ENCODE peak calls at places on chromosomes 6 and 20, in ten cellular contexts. N is neural progenitor cell, E is RWPE2, D is Peyer's patch, G is ovary, T is A549, Q is endothelial cell of umbilical vein, X is left ventricle myocardium inferior, B is body of pancreas, Z is psoas muscle. W is an unnamed sample.

GRCh38 chr20:41027366-41027765 is 1.3 kb upstream of the TOP1 start:
- DNase-seq in N (no peak), E (no peak), D (no peak), G (peak), T (no peak), Q (no peak), X (no peak), B (no peak), Z (no peak), W (no peak)

GRCh38 chr20:19833395-19833794 is 75.3 kb downstream of the RIN2 start:
- DNase-seq in N (no peak), E (no peak), D (no peak), G (no peak), T (no peak), Q (no peak), X (no peak), B (no peak), Z (no peak), W (no peak)

GRCh38 chr6:128963561-128963960 is 80.6 kb downstream of the LAMA2 start:
- DNase-seq in N (no peak), E (no peak), D (no peak), G (no peak), T (no peak), Q (no peak), X (no peak), B (no peak), Z (no peak), W (no peak)

GRCh38 chr20:45970646-45971424 is 1.2 kb downstream of the ZNF335 start:
- DNase-seq in N (peak), E (peak), D (peak), G (peak), T (no peak), Q (peak), X (no peak), B (peak), Z (peak), W (no peak)

GRCh38 chr6:22392711-22393110 is 95.9 kb upstream of the PRL start:
- DNase-seq in N (no peak), E (no peak), D (no peak), G (no peak), T (no peak), Q (no peak), X (no peak), B (no peak), Z (no peak), W (no peak)

GRCh38 chr20:21433329-21433890 is 36.1 kb upstream of the NKX2-4 start:
- DNase-seq in N (no peak), E (no peak), D (no peak), G (no peak), T (peak), Q (peak), X (no peak), B (no peak), Z (no peak), W (no peak)

GRCh38 chr6:105596284-105596755 is 193.4 kb upstream of the PREP start:
- DNase-seq in N (no peak), E (no peak), D (no peak), G (no peak), T (peak), Q (no peak), X (no peak), B (peak), Z (no peak), W (peak)

GRCh38 chr6:127481628-127482027 is 22.4 kb upstream of the KIAA0408 start:
- DNase-seq in N (no peak), E (no peak), D (no peak), G (no peak), T (peak), Q (peak), X (no peak), B (no peak), Z (no peak), W (no peak)

GRCh38 chr20:43916875-43917371 is 2.3 kb downstream of the TOX2 start:
- DNase-seq in N (no peak), E (peak), D (no peak), G (no peak), T (no peak), Q (no peak), X (no peak), B (no peak), Z (no peak), W (no peak)

GRCh38 chr6:44035621-44036020 is 91.6 kb downstream of the MRPL14 start:
- DNase-seq in N (no peak), E (no peak), D (no peak), G (no peak), T (no peak), Q (no peak), X (no peak), B (no peak), Z (no peak), W (no peak)

GRCh38 chr20:62500237-62500864 is 24.6 kb upstream of the GATA5 start:
- DNase-seq in N (peak), E (no peak), D (peak), G (peak), T (peak), Q (peak), X (peak), B (peak), Z (peak), W (no peak)

GRCh38 chr6:92341224-92341623 is 1078.1 kb downstream of the EPHA7 start:
- DNase-seq in N (no peak), E (no peak), D (no peak), G (no peak), T (no peak), Q (no peak), X (no peak), B (no peak), Z (no peak), W (no peak)

GRCh38 chr20:19875746-19876145 is 117.7 kb downstream of the RIN2 start:
- DNase-seq in N (peak), E (no peak), D (no peak), G (no peak), T (no peak), Q (no peak), X (peak), B (no peak), Z (no peak), W (no peak)

GRCh38 chr6:155201461-155202226 is 62.2 kb upstream of the CLDN20 start:
- DNase-seq in N (no peak), E (no peak), D (no peak), G (no peak), T (peak), Q (peak), X (no peak), B (no peak), Z (no peak), W (no peak)

GRCh38 chr6:16803294-16804006 is 42.2 kb upstream of the ATXN1 start:
- DNase-seq in N (peak), E (no peak), D (peak), G (peak), T (no peak), Q (peak), X (peak), B (peak), Z (peak), W (no peak)

GRCh38 chr20:31722388-31723281 is at the start of gene BCL2L1:
- DNase-seq in N (peak), E (peak), D (peak), G (peak), T (peak), Q (peak), X (peak), B (peak), Z (peak), W (no peak)

GRCh38 chr6:46684771-46685170 is 2.9 kb upstream of the TDRD6 start:
- DNase-seq in N (no peak), E (no peak), D (no peak), G (no peak), T (no peak), Q (no peak), X (no peak), B (no peak), Z (no peak), W (no peak)

GRCh38 chr6:100657678-100658330 is 193.1 kb upstream of the SIM1 start:
- DNase-seq in N (no peak), E (no peak), D (no peak), G (no peak), T (peak), Q (peak), X (no peak), B (no peak), Z (no peak), W (no peak)

GRCh38 chr6:167817016-167817415 is 9.7 kb upstream of the AFDN start:
- DNase-seq in N (no peak), E (no peak), D (no peak), G (no peak), T (no peak), Q (no peak), X (no peak), B (no peak), Z (no peak), W (no peak)

GRCh38 chr20:1810926-1811620 is 84.1 kb upstream of the SIRPA start:
- DNase-seq in N (no peak), E (no peak), D (peak), G (no peak), T (no peak), Q (peak), X (peak), B (peak), Z (no peak), W (no peak)

GRCh38 chr6:144330588-144330987 is 45.5 kb downstream of the UTRN start:
- DNase-seq in N (peak), E (no peak), D (no peak), G (no peak), T (no peak), Q (no peak), X (no peak), B (peak), Z (no peak), W (no peak)

GRCh38 chr6:146864300-146864699 is 265.5 kb downstream of the ADGB start:
- DNase-seq in N (no peak), E (no peak), D (no peak), G (no peak), T (no peak), Q (no peak), X (no peak), B (no peak), Z (no peak), W (no peak)

GRCh38 chr6:156780962-156781705 is 4.0 kb downstream of the ARID1B start:
- DNase-seq in N (no peak), E (no peak), D (no peak), G (no peak), T (no peak), Q (no peak), X (no peak), B (no peak), Z (no peak), W (no peak)

GRCh38 chr20:25725639-25726038 is 29.0 kb upstream of the ZNF337 start:
- DNase-seq in N (no peak), E (no peak), D (no peak), G (no peak), T (no peak), Q (no peak), X (no peak), B (no peak), Z (no peak), W (no peak)
- H3K27ac ChIP-seq in N (no peak), E (no peak), D (no peak), G (no peak), T (no peak), Q (no peak), X (no peak), B (no peak), Z (no peak), W (no peak)

DNA sequence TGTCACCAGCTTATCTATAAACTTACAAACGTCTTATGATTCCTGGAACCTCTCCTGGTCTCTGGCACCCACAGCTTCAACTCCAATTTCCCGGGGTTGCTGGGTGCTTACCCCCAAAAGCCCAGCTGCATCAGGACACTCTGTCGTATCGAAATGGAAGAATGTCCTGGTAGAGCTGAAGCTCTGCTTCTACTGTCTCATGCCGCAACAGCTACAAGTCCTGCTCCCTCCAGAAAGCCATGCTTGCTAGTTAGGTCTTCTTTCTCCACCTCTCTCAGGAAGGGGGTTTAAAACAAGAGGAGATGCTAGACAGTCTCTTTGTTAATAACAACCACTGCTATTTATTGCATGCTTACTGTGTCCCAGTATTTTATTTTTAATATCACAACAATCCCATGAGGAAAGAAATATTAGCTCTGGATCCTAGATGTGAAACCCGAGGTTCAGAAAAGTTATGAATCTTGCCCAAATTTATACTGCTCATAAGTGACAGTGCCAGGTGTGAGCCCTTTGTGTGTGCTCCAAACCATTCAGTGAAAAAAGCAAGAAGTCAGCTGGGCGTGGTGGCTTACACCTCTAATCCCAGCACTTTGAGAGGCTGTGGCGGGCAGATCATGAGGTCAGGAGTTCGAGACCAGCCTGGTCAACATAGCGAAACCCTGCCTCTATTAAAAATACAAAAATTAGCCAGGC is 82.3 kb upstream of the GCM1 start:
- DNase-seq in N (no peak), E (no peak), D (no peak), G (no peak), T (no peak), Q (no peak), X (no peak), B (no peak), Z (no peak), W (no peak)
- H3K27ac ChIP-seq in N (no peak), E (no peak), D (peak), G (no peak), T (no peak), Q (no peak), X (no peak), B (no peak), Z (no peak), W (no peak)

DNA sequence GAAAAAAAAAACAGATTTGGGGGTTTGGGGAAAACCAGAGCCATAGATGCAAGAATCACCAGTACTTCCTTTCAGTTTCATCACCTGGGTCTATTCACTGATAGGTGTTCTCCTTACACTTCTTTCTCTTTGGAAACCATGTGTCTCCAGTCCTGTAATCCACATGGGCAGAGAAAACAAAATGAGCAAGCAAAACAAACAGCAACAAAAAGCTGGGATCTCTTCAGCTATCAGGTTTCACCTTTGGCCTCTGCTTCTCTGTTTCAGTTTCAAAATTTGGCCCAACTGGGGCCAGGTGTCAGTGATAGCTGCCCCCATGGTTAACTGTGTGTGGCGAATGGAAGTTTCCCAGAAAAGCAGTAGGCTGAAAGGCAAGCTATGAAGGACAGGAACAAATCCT is 220.0 kb upstream of the THBS2 start:
- DNase-seq in N (no peak), E (no peak), D (no peak), G (no peak), T (no peak), Q (no peak), X (no peak), B (no peak), Z (no peak), W (no peak)
- H3K27ac ChIP-seq in N (no peak), E (no peak), D (no peak), G (no peak), T (no peak), Q (no peak), X (peak), B (no peak), Z (no peak), W (no peak)

GRCh38 chr6:40957616-40958492 is 81.2 kb downstream of the UNC5CL start:
- DNase-seq in N (no peak), E (no peak), D (no peak), G (no peak), T (peak), Q (peak), X (no peak), B (peak), Z (no peak), W (peak)
- H3K27ac ChIP-seq in N (no peak), E (peak), D (no peak), G (no peak), T (peak), Q (no peak), X (no peak), B (peak), Z (no peak), W (peak)